ENCODE peak calls at places on chromosomes 2 and 18, in six cellular contexts. K, V, P, C, F and T are unnamed samples.

GRCh38 chr2:188314314-188315054 is 22.8 kb downstream of the GULP1 start:
- DNase-seq in K (no peak), V (no peak), P (peak; percentile 82), C (no peak), F (no peak), T (no peak)

GRCh38 chr18:741931-742512 is 29.6 kb upstream of the ENOSF1 start:
- DNase-seq in K (no peak), V (no peak), P (peak; percentile 42), C (peak; percentile 66), F (peak; percentile 29), T (peak; percentile 20)

GRCh38 chr2:225894240-225894980 is 494.9 kb downstream of the NYAP2 start:
- DNase-seq in K (no peak), V (no peak), P (peak; percentile 50), C (peak; percentile 67), F (peak; percentile 24), T (no peak)

GRCh38 chr2:64586883-64587481 is 62.9 kb downstream of the AFTPH start:
- DNase-seq in K (no peak), V (no peak), P (peak; percentile 67), C (peak; percentile 59), F (peak; percentile 60), T (no peak)

GRCh38 chr2:142682528-142682927 is 194.9 kb upstream of the KYNU start:
- DNase-seq in K (no peak), V (no peak), P (peak; percentile 10), C (peak; percentile 29), F (peak; percentile 58), T (no peak)

GRCh38 chr18:48657446-48658120 is 118.8 kb downstream of the CTIF start:
- DNase-seq in K (no peak), V (no peak), P (no peak), C (no peak), F (no peak), T (no peak)

GRCh38 chr2:2565671-2566070 is 234.6 kb upstream of the MYT1L start:
- DNase-seq in K (no peak), V (no peak), P (no peak), C (no peak), F (no peak), T (no peak)

GRCh38 chr2:56118474-56118873 is 65.3 kb upstream of the CCDC85A start:
- DNase-seq in K (no peak), V (no peak), P (no peak), C (no peak), F (no peak), T (no peak)

GRCh38 chr2:19542796-19543195 is 184.4 kb upstream of the OSR1 start:
- DNase-seq in K (no peak), V (no peak), P (no peak), C (no peak), F (no peak), T (no peak)

GRCh38 chr2:69518836-69519235 is 81.6 kb upstream of the NFU1 start:
- DNase-seq in K (no peak), V (no peak), P (no peak), C (no peak), F (no peak), T (no peak)

GRCh38 chr2:233966388-233966787 is 49.2 kb downstream of the TRPM8 start:
- DNase-seq in K (no peak), V (no peak), P (no peak), C (no peak), F (no peak), T (no peak)

GRCh38 chr2:57758686-57759085 is 287.9 kb upstream of the VRK2 start:
- DNase-seq in K (no peak), V (no peak), P (no peak), C (no peak), F (no peak), T (no peak)

GRCh38 chr2:152861349-152861942 is 143.0 kb downstream of the ARL6IP6 start:
- DNase-seq in K (no peak), V (peak; percentile 65), P (peak; percentile 42), C (peak; percentile 26), F (peak; percentile 33), T (peak; percentile 1)